ENCODE peak calls at places on chromosomes 5 and 9, in five cellular contexts. F is ELF-1; A is NCI-H1105 treated with DMSO at 0.1 percent for 48 hours; O is IMR-90; I is CD4-positive, alpha-beta T cell. W is an unnamed sample.

GRCh38 chr5:53053364-53053763 is 56.2 kb downstream of the MOCS2 start:
- DNase-seq in F (peak), A (no peak), O (no peak), I (no peak), W (no peak)

GRCh38 chr9:137347928-137348327 is 45.9 kb upstream of the NRARP start:
- DNase-seq in O (no peak), F (no peak), A (no peak), I (no peak), W (no peak)

GRCh38 chr9:109307380-109308240 is 13.2 kb downstream of the EPB41L4B start:
- DNase-seq in I (no peak), O (no peak), A (no peak), F (no peak), W (peak)

GRCh38 chr9:13942695-13943094 is 371.2 kb downstream of the NFIB start:
- DNase-seq in I (no peak), F (no peak), A (no peak), O (peak), W (no peak)

GRCh38 chr9:6072442-6072841 is 57.0 kb upstream of the RANBP6 start:
- DNase-seq in F (no peak), I (no peak), O (no peak), A (no peak), W (no peak)

GRCh38 chr5:143200781-143201398 is 202.6 kb downstream of the NR3C1 start:
- DNase-seq in I (no peak), F (no peak), A (peak), O (peak), W (no peak)

GRCh38 chr9:131530546-131530929 is 525 bp downstream of the UCK1 start:
- DNase-seq in F (peak), A (no peak), O (peak), I (no peak), W (peak)

GRCh38 chr9:36891341-36891811 is 142.7 kb downstream of the PAX5 start:
- DNase-seq in F (peak), O (no peak), A (peak), I (no peak), W (no peak)

GRCh38 chr5:133675376-133676154 is 63.2 kb upstream of the FSTL4 start:
- DNase-seq in F (no peak), I (no peak), A (no peak), O (no peak), W (no peak)

GRCh38 chr5:151721087-151721646 is 34.5 kb upstream of the SPARC start:
- DNase-seq in I (no peak), F (no peak), O (peak), A (no peak), W (no peak)

GRCh38 chr9:94097788-94098413 is 13.6 kb downstream of the PTPDC1 start:
- DNase-seq in A (no peak), I (no peak), F (no peak), O (peak), W (no peak)

GRCh38 chr9:38041564-38042267 is 27.3 kb downstream of the SHB start:
- DNase-seq in A (no peak), I (no peak), O (no peak), F (no peak), W (no peak)

GRCh38 chr5:112205840-112206239 is 213.2 kb downstream of the EPB41L4A start:
- DNase-seq in I (no peak), O (no peak), F (peak), A (no peak), W (no peak)

GRCh38 chr5:158456241-158456640 is 597.3 kb upstream of the CLINT1 start:
- DNase-seq in F (no peak), O (no peak), I (no peak), A (no peak), W (no peak)

GRCh38 chr5:73764586-73764985 is 138.6 kb downstream of the ARHGEF28 start:
- DNase-seq in I (no peak), A (no peak), O (peak), F (no peak), W (no peak)

GRCh38 chr5:14156611-14157493 is 13.7 kb downstream of the TRIO start:
- DNase-seq in O (peak), I (no peak), F (no peak), A (no peak), W (no peak)

GRCh38 chr5:35830587-35830986 is 26.1 kb upstream of the IL7R start:
- DNase-seq in F (no peak), O (no peak), I (no peak), A (no peak), W (no peak)

GRCh38 chr5:126285307-126285706 is 137.9 kb upstream of the GRAMD2B start:
- DNase-seq in O (no peak), A (no peak), I (no peak), F (no peak), W (no peak)

GRCh38 chr5:116452774-116453368 is 121.8 kb downstream of the SEMA6A start:
- DNase-seq in I (no peak), O (no peak), F (no peak), A (no peak), W (no peak)

GRCh38 chr5:176133289-176133870 is 104.8 kb upstream of the SIMC1 start:
- DNase-seq in O (no peak), I (peak), F (peak), A (no peak), W (no peak)

GRCh38 chr9:128056887-128057723 is 10.0 kb downstream of the NAIF1 start:
- DNase-seq in A (no peak), F (peak), O (peak), I (no peak), W (peak)